ENCODE peak calls at places on chromosomes 3 and 15, in six cellular contexts. G is mesendoderm, W is IMR-90, T is neuronal stem cell, A is trophoblast cell, E is H1. R is an unnamed sample.

GRCh38 chr3:30227571-30228301 is 378.7 kb upstream of the TGFBR2 start:
- DNase-seq in T (no peak), E (no peak), A (no peak), W (peak), G (no peak), R (no peak)

GRCh38 chr3:155244206-155244605 is 49.3 kb downstream of the STRIT1 start:
- DNase-seq in E (no peak), G (no peak), W (peak), T (no peak), A (no peak), R (no peak)

GRCh38 chr3:5188419-5189405 is 1.2 kb downstream of the EDEM1 start:
- DNase-seq in W (peak), G (peak), E (peak), A (peak), T (peak), R (peak)

GRCh38 chr3:183764854-183765731 is 60.3 kb downstream of the MAP6D1 start:
- DNase-seq in A (peak), G (peak), W (peak), T (no peak), E (no peak), R (no peak)

GRCh38 chr15:43868412-43868811 is 41.6 kb downstream of the WDR76 start:
- DNase-seq in W (no peak), G (no peak), A (no peak), E (no peak), T (no peak), R (no peak)

GRCh38 chr3:10437272-10437994 is 68.0 kb downstream of the ATP2B2 start:
- DNase-seq in W (peak), E (no peak), G (no peak), A (no peak), T (no peak), R (no peak)

GRCh38 chr3:51734572-51734907 is 27.7 kb downstream of the GRM2 start:
- DNase-seq in G (peak), T (no peak), A (no peak), W (no peak), E (no peak), R (no peak)

GRCh38 chr3:197791120-197792018 is at the start of gene LRCH3:
- DNase-seq in T (peak), E (peak), W (peak), A (peak), G (peak), R (peak)

GRCh38 chr15:45720183-45720582 is 85.4 kb downstream of the SQOR start:
- DNase-seq in E (no peak), G (no peak), T (no peak), W (no peak), A (no peak), R (no peak)

GRCh38 chr15:90261811-90262210 is 3.7 kb upstream of the NGRN start:
- DNase-seq in E (no peak), T (no peak), G (no peak), W (peak), A (peak), R (no peak)

GRCh38 chr15:29346998-29347397 is 77.4 kb upstream of the NSMCE3 start:
- DNase-seq in E (no peak), G (no peak), T (no peak), A (no peak), W (no peak), R (no peak)

GRCh38 chr15:68719676-68720075 is 101.0 kb downstream of the ANP32A start:
- DNase-seq in W (no peak), E (no peak), T (no peak), A (no peak), G (no peak), R (no peak)

GRCh38 chr3:129121792-129122696 is at the start of gene RAB43:
- DNase-seq in G (peak), W (peak), T (peak), E (peak), A (peak), R (peak)

GRCh38 chr3:129122697-129123055 is 1.1 kb upstream of the RAB43 start:
- DNase-seq in T (no peak), G (peak), E (no peak), W (no peak), A (no peak), R (peak)

GRCh38 chr3:129119365-129120100 is 2.1 kb downstream of the RAB43 start:
- DNase-seq in T (no peak), W (no peak), G (no peak), A (no peak), E (no peak), R (no peak)

GRCh38 chr3:129120254-129121004 is 1.2 kb downstream of the RAB43 start:
- DNase-seq in A (peak), G (peak), W (peak), E (peak), T (peak), R (peak)

GRCh38 chr3:129121016-129121791 is 400 bp downstream of the RAB43 start:
- DNase-seq in A (peak), T (peak), W (peak), G (peak), E (no peak), R (no peak)
- H3K23ac ChIP-seq in A (no peak), T (peak), W (peak), G (no peak), E (no peak), R (no peak)

GRCh38 chr15:74396445-74397238 is 29.2 kb upstream of the CYP11A1 start:
- DNase-seq in W (peak), E (no peak), T (no peak), G (peak), A (peak), R (no peak)
- H3K9ac ChIP-seq in W (peak), E (no peak), T (no peak), G (no peak), A (no peak), R (no peak)

DNA sequence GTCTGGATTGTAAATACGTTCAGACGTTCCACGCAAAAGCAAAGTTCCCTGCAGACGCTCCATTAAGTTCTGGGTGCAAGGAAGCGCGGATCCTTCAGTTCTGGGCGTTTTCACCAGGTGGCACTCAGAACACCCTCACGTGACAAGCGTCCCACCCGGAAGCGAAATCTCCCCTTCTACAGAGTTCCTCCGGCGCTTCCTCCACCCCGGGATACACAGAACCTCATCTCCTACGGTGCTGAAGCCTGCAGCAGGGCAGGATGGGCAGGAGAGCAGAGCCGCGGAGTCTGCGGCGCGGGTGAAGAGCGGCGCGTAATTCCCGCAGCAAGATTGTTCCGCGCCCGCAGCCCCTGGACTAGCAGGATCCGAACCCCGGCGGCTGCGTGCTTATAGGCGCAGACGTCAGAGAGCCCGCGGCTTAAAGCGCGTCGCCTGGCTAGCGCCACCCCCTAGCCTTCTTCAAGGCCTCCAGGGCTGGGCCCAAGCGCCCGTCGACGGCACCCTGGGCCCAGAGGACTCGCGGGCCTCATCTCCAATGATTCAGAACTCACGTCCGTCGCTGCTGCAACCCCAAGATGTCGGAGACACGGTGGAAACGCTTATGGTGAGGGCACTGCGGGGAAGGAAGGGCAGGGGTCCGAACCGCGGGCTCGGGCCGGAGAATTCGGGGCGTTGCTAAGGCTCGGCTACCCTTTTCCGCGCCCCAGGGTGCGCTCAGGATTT is at the start of gene SLC25A38:
- DNase-seq in T (peak), G (peak), W (peak), A (peak), E (peak), R (peak)
- H2BK5ac ChIP-seq in T (peak), G (no peak), W (peak), A (peak), E (peak), R (no peak)

GRCh38 chr3:48989126-48989795 is 780 bp upstream of the P4HTM start:
- DNase-seq in G (peak), E (no peak), W (peak), T (no peak), A (no peak), R (no peak)

GRCh38 chr3:48991851-48992545 is 2.0 kb downstream of the P4HTM start:
- DNase-seq in A (no peak), G (no peak), E (no peak), W (no peak), T (no peak), R (no peak)

GRCh38 chr3:48993834-48994233 is 3.8 kb downstream of the P4HTM start:
- DNase-seq in W (no peak), E (no peak), T (no peak), G (no peak), A (no peak), R (no peak)

GRCh38 chr3:48989796-48990635 is at the start of gene P4HTM:
- DNase-seq in G (peak), W (peak), A (peak), T (peak), E (peak), R (peak)

DNA sequence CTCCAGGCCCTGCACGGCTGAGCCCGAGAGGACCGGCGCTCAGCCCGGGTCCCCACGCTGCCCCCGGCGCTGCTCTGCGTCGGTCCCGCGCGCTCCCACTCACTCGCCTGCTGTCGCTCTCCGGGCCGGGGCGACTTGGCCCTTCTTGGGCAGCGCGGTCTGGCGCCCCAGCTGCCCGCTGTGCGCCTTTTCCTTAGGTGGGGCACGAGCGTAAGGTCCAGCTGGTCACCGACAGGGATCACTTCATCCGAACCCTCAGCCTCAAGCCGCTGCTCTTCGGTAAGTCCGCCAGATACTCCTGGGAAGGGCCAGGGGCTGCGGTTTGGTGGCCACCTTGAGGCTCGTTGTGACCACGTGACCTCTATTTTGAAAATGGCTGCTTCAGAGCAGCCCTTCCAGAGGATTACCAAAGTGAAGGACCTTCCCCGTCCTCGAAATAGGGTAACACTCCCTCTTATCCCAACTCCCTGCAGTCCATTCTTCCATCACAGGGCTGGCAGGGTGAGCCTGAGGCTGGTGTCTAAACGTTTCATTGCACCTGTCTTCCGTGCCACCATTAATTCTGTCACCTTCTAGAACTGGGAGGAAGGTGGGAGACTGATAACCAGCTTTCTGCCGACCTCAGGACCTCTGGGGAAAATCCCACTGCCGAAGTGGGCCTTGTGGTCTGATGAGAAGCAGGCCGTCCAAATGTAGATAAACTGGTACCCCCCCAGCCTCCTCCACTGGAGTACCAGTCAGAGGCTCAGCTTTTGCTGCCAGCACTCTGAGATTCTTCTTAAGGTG is 788 bp downstream of the P4HTM start:
- DNase-seq in G (peak), W (no peak), A (no peak), E (peak), T (no peak), R (peak)
- H3K23ac ChIP-seq in G (no peak), W (peak), A (no peak), E (no peak), T (peak), R (no peak)

DNA sequence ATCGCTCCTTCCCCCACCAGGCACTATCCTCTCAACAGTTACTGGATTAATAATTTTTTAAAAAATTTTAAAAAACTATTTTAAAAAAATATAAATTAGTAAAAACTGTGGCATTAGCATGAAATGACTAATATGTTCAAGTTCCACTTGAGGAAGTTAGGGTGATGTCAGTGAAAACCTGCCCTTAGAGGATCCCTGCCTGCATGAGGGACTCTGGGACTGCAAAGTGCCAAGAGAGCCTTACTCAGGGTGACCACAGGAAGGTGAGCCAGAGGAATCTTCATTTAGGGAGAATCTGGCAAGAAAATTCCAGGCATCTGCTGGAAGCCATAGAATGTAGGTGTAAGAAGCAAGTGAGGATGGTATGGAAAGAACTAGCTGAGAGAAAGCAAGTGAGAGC is 157.7 kb upstream of the BCL6 start:
- DNase-seq in T (no peak), W (peak), E (no peak), A (no peak), G (no peak), R (no peak)
- H3K9ac ChIP-seq in T (no peak), W (no peak), E (no peak), A (no peak), G (no peak), R (no peak)

DNA sequence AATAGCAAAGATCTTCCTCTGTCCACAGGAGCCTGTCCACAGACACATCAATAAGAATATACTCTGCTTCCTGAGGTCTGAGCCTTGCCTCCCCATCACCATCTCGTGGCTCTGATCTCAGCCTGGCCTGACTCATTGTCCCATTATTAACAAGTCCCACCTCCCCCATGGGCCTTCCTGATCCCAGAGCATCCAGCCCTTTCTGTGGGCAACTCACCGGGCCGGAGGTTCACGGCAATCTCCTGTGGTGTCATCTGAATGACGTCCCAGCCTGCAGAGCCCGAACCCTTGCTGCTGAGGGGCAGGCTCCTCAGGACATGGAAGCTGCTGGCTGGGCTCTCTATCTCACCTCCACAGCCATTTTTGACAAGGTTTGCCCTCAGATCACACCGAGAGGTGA is 28.1 kb downstream of the ITGB5 start:
- DNase-seq in G (peak), T (no peak), W (peak), A (no peak), E (no peak), R (no peak)
- H2BK5ac ChIP-seq in G (no peak), T (no peak), W (peak), A (peak), E (no peak), R (no peak)

DNA sequence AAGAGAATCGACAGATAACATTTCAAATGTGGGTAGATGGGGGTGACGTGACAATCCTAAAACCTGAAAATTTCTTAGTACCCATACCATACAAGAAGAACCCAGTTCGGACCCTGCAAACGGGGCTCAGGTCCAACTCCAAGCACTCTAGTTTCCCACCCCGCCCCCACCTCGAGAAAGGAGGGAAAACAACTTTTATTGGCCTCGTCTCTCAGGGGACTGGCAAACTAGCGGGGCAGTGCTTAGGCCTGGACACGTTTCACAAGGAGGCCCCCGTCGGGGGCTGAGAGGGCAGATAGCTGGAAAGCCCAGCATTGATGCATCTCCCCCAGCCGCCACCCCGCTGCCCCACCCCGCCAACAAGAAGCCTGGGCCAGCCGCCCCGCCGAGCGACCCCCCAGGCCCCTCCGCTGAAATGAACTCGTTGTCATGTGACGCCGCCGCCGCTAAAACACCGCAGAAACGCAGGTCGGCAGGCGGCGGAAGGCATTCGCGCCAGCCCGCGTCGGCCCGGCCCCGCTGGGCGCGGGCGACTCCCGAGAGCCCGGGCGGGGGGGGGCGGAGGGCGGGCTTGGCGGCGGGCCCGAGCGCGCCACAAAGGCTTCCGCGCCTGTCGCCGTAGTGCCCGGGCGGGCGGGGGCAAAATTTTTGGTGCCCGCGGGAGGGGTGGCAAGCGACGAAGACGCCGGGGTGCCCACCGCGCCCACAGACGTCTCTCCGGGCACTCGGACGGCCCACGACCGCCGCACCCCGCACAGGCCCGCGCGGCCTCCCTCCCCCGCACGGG is 726 bp downstream of the STAG1 start:
- DNase-seq in W (peak), G (peak), E (peak), T (peak), A (peak), R (peak)
- H3K23ac ChIP-seq in W (peak), G (no peak), E (no peak), T (peak), A (no peak), R (no peak)

GRCh38 chr3:71579301-71579933 is 4.1 kb downstream of the FOXP1 start:
- DNase-seq in T (no peak), A (no peak), W (no peak), G (no peak), E (no peak), R (no peak)

GRCh38 chr3:71578045-71578730 is 5.3 kb downstream of the FOXP1 start:
- DNase-seq in A (no peak), G (no peak), E (no peak), T (no peak), W (peak), R (no peak)

GRCh38 chr3:71580636-71581215 is 2.8 kb downstream of the FOXP1 start:
- DNase-seq in T (no peak), A (no peak), E (no peak), G (no peak), W (no peak), R (no peak)

GRCh38 chr3:71581451-71581980 is 2.0 kb downstream of the FOXP1 start:
- DNase-seq in E (peak), W (no peak), A (no peak), G (peak), T (no peak), R (peak)

GRCh38 chr3:71579934-71580318 is 3.6 kb downstream of the FOXP1 start:
- DNase-seq in A (no peak), T (no peak), E (no peak), W (peak), G (peak), R (no peak)
- H3K9ac ChIP-seq in A (no peak), T (no peak), E (no peak), W (peak), G (no peak), R (no peak)

DNA sequence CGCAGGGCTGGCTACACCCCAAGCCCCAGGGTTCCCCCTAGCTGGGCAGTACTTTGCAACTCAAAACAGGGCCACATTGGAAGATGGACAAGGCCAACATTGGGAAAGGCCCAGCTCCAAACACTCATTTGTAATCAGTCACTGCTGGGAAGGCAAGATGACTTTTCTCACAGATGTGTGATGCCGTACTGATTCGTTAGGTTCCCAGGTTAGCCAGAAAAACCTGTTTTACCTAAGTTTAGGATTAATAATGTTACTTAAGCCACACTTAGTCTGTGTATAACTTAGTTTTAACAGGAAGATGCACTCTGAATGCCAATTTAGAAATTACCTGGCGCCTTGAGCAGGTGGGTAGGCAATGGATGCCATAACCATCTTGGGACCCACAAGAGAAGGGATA is 71.0 kb downstream of the ITGB5 start:
- DNase-seq in G (no peak), W (no peak), E (no peak), A (no peak), T (no peak), R (no peak)
- H2BK5ac ChIP-seq in G (no peak), W (no peak), E (no peak), A (no peak), T (no peak), R (no peak)

GRCh38 chr3:195895078-195895899 is 13.1 kb downstream of the TNK2 start:
- DNase-seq in T (peak), E (peak), W (peak), G (peak), A (peak), R (no peak)
- H3K23ac ChIP-seq in T (peak), E (no peak), W (peak), G (peak), A (no peak), R (no peak)

R was measured in H9.